ENCODE peak calls at places on chromosomes 4 and X, in seven cellular contexts. One of them, this sample, is unnamed.
A peak's percentile ranks its signal among the peaks of the same experiment; 100 is the strongest.

GRCh38 chr4:129829373-129829772 is 733.4 kb downstream of the C4orf33 start:
- DNase-seq in coronary artery: no peak
- DNase-seq in heart left ventricle: no peak
- DNase-seq in GM23248: no peak
- DNase-seq in H1: no peak
- DNase-seq in A549: no peak
- DNase-seq in gastrocnemius medialis: no peak
- DNase-seq in this sample: no peak

GRCh38 chr4:110198472-110199419 is at the start of gene ELOVL6:
- DNase-seq in coronary artery: no peak
- DNase-seq in heart left ventricle: peak; percentile 71
- DNase-seq in GM23248: peak; percentile 84
- DNase-seq in H1: peak; percentile 77
- DNase-seq in A549: peak; percentile 35
- DNase-seq in gastrocnemius medialis: peak; percentile 33
- DNase-seq in this sample: peak; percentile 91

GRCh38 chr4:120672558-120673147 is 249.9 kb downstream of the PRDM5 start:
- DNase-seq in coronary artery: no peak
- DNase-seq in heart left ventricle: no peak
- DNase-seq in GM23248: no peak
- DNase-seq in H1: no peak
- DNase-seq in A549: no peak
- DNase-seq in gastrocnemius medialis: no peak
- DNase-seq in this sample: no peak

GRCh38 chrX:143472334-143472938 is 44.8 kb downstream of the SPANXN3 start:
- DNase-seq in coronary artery: no peak
- DNase-seq in heart left ventricle: no peak
- DNase-seq in GM23248: no peak
- DNase-seq in H1: no peak
- DNase-seq in A549: no peak
- DNase-seq in gastrocnemius medialis: no peak
- DNase-seq in this sample: no peak

GRCh38 chrX:153646620-153647373 is at the start of gene DUSP9:
- DNase-seq in coronary artery: no peak
- DNase-seq in heart left ventricle: peak; percentile 47
- DNase-seq in GM23248: peak; percentile 48
- DNase-seq in H1: no peak
- DNase-seq in A549: peak; percentile 69
- DNase-seq in gastrocnemius medialis: no peak
- DNase-seq in this sample: no peak

GRCh38 chrX:15947648-15948317 is 93.2 kb upstream of the AP1S2 start:
- DNase-seq in coronary artery: no peak
- DNase-seq in heart left ventricle: no peak
- DNase-seq in GM23248: peak; percentile 68
- DNase-seq in H1: peak; percentile 33
- DNase-seq in A549: no peak
- DNase-seq in gastrocnemius medialis: no peak
- DNase-seq in this sample: no peak

GRCh38 chrX:45852884-45853283 is 652.2 kb upstream of the DIPK2B start:
- DNase-seq in coronary artery: no peak
- DNase-seq in heart left ventricle: no peak
- DNase-seq in GM23248: peak; percentile 55
- DNase-seq in H1: no peak
- DNase-seq in A549: no peak
- DNase-seq in gastrocnemius medialis: no peak
- DNase-seq in this sample: no peak

GRCh38 chr4:13528823-13529129 is 15.5 kb downstream of the NKX3-2 start:
- DNase-seq in coronary artery: peak; percentile 36
- DNase-seq in heart left ventricle: no peak
- DNase-seq in GM23248: no peak
- DNase-seq in H1: no peak
- DNase-seq in A549: no peak
- DNase-seq in gastrocnemius medialis: no peak
- DNase-seq in this sample: no peak

GRCh38 chrX:40037367-40037766 is 60.4 kb downstream of the BCOR start:
- DNase-seq in coronary artery: no peak
- DNase-seq in heart left ventricle: no peak
- DNase-seq in GM23248: no peak
- DNase-seq in H1: no peak
- DNase-seq in A549: no peak
- DNase-seq in gastrocnemius medialis: no peak
- DNase-seq in this sample: no peak

DNA sequence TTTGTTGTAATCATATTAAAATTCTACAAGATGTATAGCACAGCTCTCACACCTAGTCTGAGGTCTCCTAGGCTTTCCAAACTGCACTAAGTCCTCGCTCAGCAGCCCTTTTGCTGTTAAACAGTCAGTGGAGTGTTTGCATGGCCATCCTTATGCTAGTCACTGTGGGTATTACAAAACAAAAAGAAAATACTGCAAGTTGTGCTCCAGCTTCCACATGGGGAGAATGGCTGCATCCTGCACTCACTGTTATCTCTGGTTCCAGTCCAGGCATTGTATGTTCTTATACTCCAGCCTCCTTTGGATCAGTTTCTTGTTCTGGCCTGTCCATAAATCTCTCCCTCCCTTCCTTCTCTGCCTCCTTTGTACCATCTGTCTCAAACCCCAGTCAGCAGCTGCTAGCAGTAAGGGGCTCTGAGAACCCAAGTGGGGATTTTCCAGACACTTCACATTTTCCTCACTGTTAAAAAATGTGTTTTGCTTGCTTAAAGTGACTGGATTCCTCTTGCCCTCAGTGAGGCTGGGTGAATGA is 38.5 kb upstream of the BMP15 start:
- DNase-seq in coronary artery: no peak
- DNase-seq in heart left ventricle: no peak
- DNase-seq in GM23248: no peak
- DNase-seq in H1: no peak
- DNase-seq in A549: no peak
- DNase-seq in gastrocnemius medialis: no peak
- DNase-seq in this sample: no peak
- H3K27ac ChIP-seq in coronary artery: no peak overlapping the region
- H3K27ac ChIP-seq in heart left ventricle: no peak overlapping the region
- H3K27ac ChIP-seq in GM23248: no peak overlapping the region
- H3K27ac ChIP-seq in H1: no peak overlapping the region
- H3K27ac ChIP-seq in A549: no peak overlapping the region
- H3K27ac ChIP-seq in gastrocnemius medialis: no peak overlapping the region
- H3K27ac ChIP-seq in this sample: no peak overlapping the region

DNA sequence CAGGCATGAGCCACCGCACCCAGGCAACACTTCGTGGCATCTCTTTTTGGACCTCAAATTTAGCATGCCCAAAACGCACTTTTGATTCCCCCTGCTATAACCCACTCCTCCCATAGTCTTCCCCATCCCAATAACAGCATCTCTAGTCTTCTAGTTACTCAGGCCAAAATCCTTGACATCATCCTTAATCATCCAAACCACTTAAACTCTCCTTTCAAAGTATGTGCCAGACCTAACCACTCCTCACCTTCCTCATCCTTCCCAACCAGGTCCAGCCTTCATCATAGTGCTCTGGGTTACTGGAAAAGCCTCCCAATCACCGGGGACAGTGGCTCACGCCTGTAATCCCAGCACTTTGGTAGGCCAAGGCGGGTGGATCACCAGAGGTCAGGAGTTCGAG is 41.9 kb downstream of the AFAP1 start:
- DNase-seq in coronary artery: no peak
- DNase-seq in heart left ventricle: no peak
- DNase-seq in GM23248: peak; percentile 58
- DNase-seq in H1: no peak
- DNase-seq in A549: no peak
- DNase-seq in gastrocnemius medialis: no peak
- DNase-seq in this sample: no peak
- H3K27ac ChIP-seq in coronary artery: no peak overlapping the region
- H3K27ac ChIP-seq in heart left ventricle: no peak overlapping the region
- H3K27ac ChIP-seq in GM23248: no peak overlapping the region
- H3K27ac ChIP-seq in H1: no peak overlapping the region
- H3K27ac ChIP-seq in A549: no peak overlapping the region
- H3K27ac ChIP-seq in gastrocnemius medialis: no peak overlapping the region
- H3K27ac ChIP-seq in this sample: no peak overlapping the region

GRCh38 chrX:19658030-19658429 is 142.7 kb upstream of the MAP3K15 start:
- DNase-seq in coronary artery: no peak
- DNase-seq in heart left ventricle: no peak
- DNase-seq in GM23248: peak; percentile 61
- DNase-seq in H1: no peak
- DNase-seq in A549: no peak
- DNase-seq in gastrocnemius medialis: no peak
- DNase-seq in this sample: no peak
- H3K27ac ChIP-seq in coronary artery: no peak overlapping the region
- H3K27ac ChIP-seq in heart left ventricle: no peak overlapping the region
- H3K27ac ChIP-seq in GM23248: peak overlapping the region; percentile 27
- H3K27ac ChIP-seq in H1: no peak overlapping the region
- H3K27ac ChIP-seq in A549: no peak overlapping the region
- H3K27ac ChIP-seq in gastrocnemius medialis: no peak overlapping the region
- H3K27ac ChIP-seq in this sample: no peak overlapping the region

DNA sequence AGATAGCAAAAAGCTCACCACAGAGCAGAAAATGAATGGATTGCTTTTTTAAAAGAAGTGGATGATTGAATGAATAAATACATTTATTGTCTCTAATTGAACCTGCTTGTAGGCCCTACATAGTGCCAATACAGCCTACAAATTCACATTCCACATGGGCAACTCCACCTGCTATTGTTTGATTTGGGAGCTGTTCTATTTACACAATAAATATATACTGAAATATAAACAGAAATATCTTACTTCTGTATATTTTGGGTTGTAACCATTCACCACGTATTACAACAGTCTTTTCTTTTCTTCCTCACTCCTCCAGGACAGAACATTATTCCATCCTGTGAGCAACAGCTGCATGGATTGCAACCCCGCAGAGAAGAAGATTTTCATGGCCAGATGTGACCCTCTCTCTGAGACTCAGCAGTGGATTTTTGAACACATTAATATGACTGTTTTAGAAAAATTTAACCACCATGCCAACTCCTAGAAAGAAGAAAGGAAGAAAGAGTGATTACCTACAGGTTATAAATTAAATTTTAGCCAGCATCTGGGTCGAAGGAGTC is 128.9 kb upstream of the GALNT7 start:
- DNase-seq in coronary artery: no peak
- DNase-seq in heart left ventricle: no peak
- DNase-seq in GM23248: no peak
- DNase-seq in H1: no peak
- DNase-seq in A549: no peak
- DNase-seq in gastrocnemius medialis: no peak
- DNase-seq in this sample: no peak
- H3K27ac ChIP-seq in coronary artery: no peak overlapping the region
- H3K27ac ChIP-seq in heart left ventricle: peak overlapping the region; percentile 21
- H3K27ac ChIP-seq in GM23248: no peak overlapping the region
- H3K27ac ChIP-seq in H1: no peak overlapping the region
- H3K27ac ChIP-seq in A549: no peak overlapping the region
- H3K27ac ChIP-seq in gastrocnemius medialis: no peak overlapping the region
- H3K27ac ChIP-seq in this sample: no peak overlapping the region

DNA sequence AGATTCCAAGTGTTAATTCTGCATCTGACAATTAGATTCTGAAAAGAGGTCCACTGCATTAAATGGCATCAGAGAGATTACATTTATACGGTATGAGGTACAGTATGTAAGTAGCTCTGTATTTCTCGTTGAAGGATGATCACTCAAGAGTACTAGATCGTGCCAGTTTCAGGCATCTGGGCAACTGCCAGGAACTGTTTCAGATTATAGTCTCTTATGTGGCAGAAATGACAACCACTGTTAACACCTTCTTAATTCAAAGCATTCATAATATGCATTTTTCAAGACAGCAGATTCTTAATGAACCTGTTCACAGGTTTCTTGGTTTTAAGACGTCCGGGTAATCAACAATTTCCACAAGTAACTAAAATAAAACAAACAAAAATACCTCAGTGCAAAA is 1.6 kb downstream of the ANKRD50 start:
- DNase-seq in coronary artery: no peak
- DNase-seq in heart left ventricle: no peak
- DNase-seq in GM23248: peak; percentile 41
- DNase-seq in H1: no peak
- DNase-seq in A549: no peak
- DNase-seq in gastrocnemius medialis: no peak
- DNase-seq in this sample: no peak
- H3K27ac ChIP-seq in coronary artery: no peak overlapping the region
- H3K27ac ChIP-seq in heart left ventricle: peak overlapping the region; percentile 96
- H3K27ac ChIP-seq in GM23248: peak overlapping the region; percentile 99
- H3K27ac ChIP-seq in H1: no peak overlapping the region
- H3K27ac ChIP-seq in A549: peak overlapping the region; percentile 100
- H3K27ac ChIP-seq in gastrocnemius medialis: no peak overlapping the region
- H3K27ac ChIP-seq in this sample: no peak overlapping the region

GRCh38 chr4:40515398-40516293 is 114.0 kb downstream of the RBM47 start:
- DNase-seq in coronary artery: no peak
- DNase-seq in heart left ventricle: no peak
- DNase-seq in GM23248: peak; percentile 20
- DNase-seq in H1: no peak
- DNase-seq in A549: peak; percentile 31
- DNase-seq in gastrocnemius medialis: no peak
- DNase-seq in this sample: no peak
- H3K27ac ChIP-seq in coronary artery: no peak overlapping the region
- H3K27ac ChIP-seq in heart left ventricle: no peak overlapping the region
- H3K27ac ChIP-seq in GM23248: no peak overlapping the region
- H3K27ac ChIP-seq in H1: no peak overlapping the region
- H3K27ac ChIP-seq in A549: peak overlapping the region; percentile 86
- H3K27ac ChIP-seq in gastrocnemius medialis: no peak overlapping the region
- H3K27ac ChIP-seq in this sample: no peak overlapping the region

GRCh38 chr4:176323511-176324160 is 3.9 kb downstream of the SPCS3 start:
- DNase-seq in coronary artery: no peak
- DNase-seq in heart left ventricle: no peak
- DNase-seq in GM23248: peak; percentile 46
- DNase-seq in H1: no peak
- DNase-seq in A549: no peak
- DNase-seq in gastrocnemius medialis: no peak
- DNase-seq in this sample: no peak

GRCh38 chr4:176320340-176320975 is 692 bp downstream of the SPCS3 start:
- DNase-seq in coronary artery: peak; percentile 93
- DNase-seq in heart left ventricle: peak; percentile 95
- DNase-seq in GM23248: peak; percentile 97
- DNase-seq in H1: no peak
- DNase-seq in A549: peak; percentile 66
- DNase-seq in gastrocnemius medialis: peak; percentile 83
- DNase-seq in this sample: peak; percentile 70

GRCh38 chr4:176319704-176320339 is at the start of gene SPCS3:
- DNase-seq in coronary artery: peak; percentile 96
- DNase-seq in heart left ventricle: peak; percentile 98
- DNase-seq in GM23248: peak; percentile 99
- DNase-seq in H1: peak; percentile 79
- DNase-seq in A549: peak; percentile 65
- DNase-seq in gastrocnemius medialis: peak; percentile 94
- DNase-seq in this sample: peak; percentile 94

GRCh38 chr4:176320976-176321361 is 1.2 kb downstream of the SPCS3 start:
- DNase-seq in coronary artery: no peak
- DNase-seq in heart left ventricle: no peak
- DNase-seq in GM23248: peak; percentile 40
- DNase-seq in H1: no peak
- DNase-seq in A549: no peak
- DNase-seq in gastrocnemius medialis: no peak
- DNase-seq in this sample: no peak

GRCh38 chr4:176321589-176321988 is 1.8 kb downstream of the SPCS3 start:
- DNase-seq in coronary artery: no peak
- DNase-seq in heart left ventricle: no peak
- DNase-seq in GM23248: no peak
- DNase-seq in H1: no peak
- DNase-seq in A549: no peak
- DNase-seq in gastrocnemius medialis: no peak
- DNase-seq in this sample: no peak
- H3K27ac ChIP-seq in coronary artery: peak overlapping the region; percentile 94
- H3K27ac ChIP-seq in heart left ventricle: peak overlapping the region; percentile 99
- H3K27ac ChIP-seq in GM23248: peak overlapping the region; percentile 94
- H3K27ac ChIP-seq in H1: no peak overlapping the region
- H3K27ac ChIP-seq in A549: peak overlapping the region; percentile 99
- H3K27ac ChIP-seq in gastrocnemius medialis: peak overlapping the region; percentile 96
- H3K27ac ChIP-seq in this sample: no peak overlapping the region